ENCODE peak calls at places on chromosomes 16 and 17, in eight cellular contexts. M, O, C, V, Y, W, X and F are unnamed samples.

GRCh38 chr16:8845699-8846298 is 23.0 kb downstream of the CARHSP1 start:
- DNase-seq in M (peak), O (no peak), C (no peak), V (no peak), Y (no peak), W (no peak), X (no peak), F (no peak)

GRCh38 chr16:1902547-1903219 is 15.5 kb downstream of the HS3ST6 start:
- DNase-seq in M (peak), O (no peak), C (no peak), V (no peak), Y (no peak), W (no peak), X (no peak), F (no peak)

GRCh38 chr17:28725660-28726395 is at the start of gene TLCD1:
- DNase-seq in M (peak), O (peak), C (peak), V (peak), Y (peak), W (peak), X (peak), F (peak)

GRCh38 chr17:65850486-65850885 is 289.0 kb upstream of the AXIN2 start:
- DNase-seq in M (no peak), O (no peak), C (peak), V (peak), Y (no peak), W (no peak), X (no peak), F (no peak)

GRCh38 chr16:16127469-16128116 is 95.7 kb downstream of the ABCC6 start:
- DNase-seq in M (peak), O (peak), C (peak), V (peak), Y (peak), W (peak), X (peak), F (peak)

GRCh38 chr16:84423416-84423837 is 55.1 kb downstream of the ATP2C2 start:
- DNase-seq in M (peak), O (no peak), C (peak), V (peak), Y (peak), W (no peak), X (no peak), F (no peak)

GRCh38 chr17:37506678-37507077 is 17.0 kb downstream of the DUSP14 start:
- DNase-seq in M (peak), O (no peak), C (no peak), V (peak), Y (peak), W (peak), X (no peak), F (peak)

GRCh38 chr17:38870259-38871165 is 654 bp downstream of the LASP1 start:
- DNase-seq in M (peak), O (peak), C (peak), V (peak), Y (peak), W (peak), X (peak), F (peak)

GRCh38 chr17:80089762-80090161 is 11.6 kb upstream of the GAA start:
- DNase-seq in M (no peak), O (no peak), C (no peak), V (no peak), Y (no peak), W (no peak), X (no peak), F (no peak)

DNA sequence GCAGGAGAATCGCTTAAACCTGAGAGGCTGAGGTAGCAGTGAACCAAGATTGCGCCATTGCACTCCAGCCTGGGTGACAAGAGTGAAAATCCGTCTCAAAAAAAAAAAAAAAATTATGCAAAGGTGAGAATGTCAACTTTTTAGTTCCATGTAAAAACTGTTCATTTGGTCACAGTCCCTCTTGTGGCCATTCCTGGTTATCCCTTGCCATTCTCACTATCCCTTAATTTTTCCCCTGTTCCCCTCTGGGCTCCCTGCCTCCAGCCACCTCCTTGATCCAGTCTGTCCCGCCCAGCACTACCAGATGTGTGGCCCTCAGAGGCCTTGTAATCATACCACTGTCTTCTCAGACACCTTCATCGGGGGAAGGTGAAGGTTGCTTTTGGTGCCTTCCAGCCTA is 23.4 kb downstream of the DCAF7 start:
- DNase-seq in M (peak), O (no peak), C (no peak), V (no peak), Y (no peak), W (peak), X (no peak), F (no peak)
- TF ChIP-seq CTCF in M (peak), O (no peak), C (peak), V (peak), Y (peak), W (peak), X (no peak), F (peak)

GRCh38 chr17:77507116-77507885 is 366.5 kb downstream of the SEC14L1 start:
- DNase-seq in M (peak), O (peak), C (peak), V (no peak), Y (no peak), W (peak), X (no peak), F (no peak)
- TF ChIP-seq CTCF in M (no peak), O (no peak), C (no peak), V (no peak), Y (no peak), W (no peak), X (no peak), F (no peak)

GRCh38 chr16:50634947-50635346 is 46.2 kb downstream of the SNX20 start:
- DNase-seq in M (no peak), O (no peak), C (no peak), V (no peak), Y (no peak), W (no peak), X (no peak), F (no peak)
- TF ChIP-seq CTCF in M (no peak), O (no peak), C (no peak), V (no peak), Y (no peak), W (no peak), X (no peak), F (no peak)

DNA sequence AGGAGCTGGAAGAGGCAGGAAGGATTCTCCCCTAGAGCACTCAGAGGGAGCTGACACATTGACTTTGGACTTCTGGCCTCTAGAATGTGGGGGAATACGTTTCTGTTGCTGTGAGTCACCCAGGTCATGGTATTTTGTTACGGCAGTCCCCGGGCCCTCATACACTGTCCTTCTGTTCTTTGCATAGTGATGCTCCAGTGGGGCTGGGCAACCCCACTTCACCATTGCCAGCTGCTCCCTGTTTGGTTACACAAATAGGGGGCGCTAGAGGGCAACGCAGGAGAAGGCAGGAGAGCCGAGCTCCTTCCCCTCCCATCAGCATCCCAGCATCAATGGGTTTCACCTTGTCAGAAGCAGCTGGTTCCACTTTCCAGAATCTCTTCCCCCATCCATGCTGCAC is 257.7 kb upstream of the FOXF1 start:
- DNase-seq in M (peak), O (peak), C (peak), V (peak), Y (peak), W (peak), X (no peak), F (peak)
- TF ChIP-seq CTCF in M (peak), O (peak), C (peak), V (peak), Y (peak), W (peak), X (no peak), F (peak)

GRCh38 chr17:42159796-42160551 is 5.2 kb upstream of the RAB5C start:
- DNase-seq in M (no peak), O (no peak), C (no peak), V (no peak), Y (no peak), W (no peak), X (no peak), F (no peak)

GRCh38 chr17:42165751-42166150 is 11.0 kb upstream of the RAB5C start:
- DNase-seq in M (no peak), O (no peak), C (no peak), V (no peak), Y (no peak), W (no peak), X (no peak), F (no peak)

GRCh38 chr17:42166196-42166763 is 11.5 kb upstream of the RAB5C start:
- DNase-seq in M (no peak), O (no peak), C (no peak), V (no peak), Y (no peak), W (no peak), X (no peak), F (no peak)

GRCh38 chr17:42163696-42164407 is 9.1 kb upstream of the RAB5C start:
- DNase-seq in M (no peak), O (no peak), C (no peak), V (no peak), Y (no peak), W (no peak), X (no peak), F (no peak)

DNA sequence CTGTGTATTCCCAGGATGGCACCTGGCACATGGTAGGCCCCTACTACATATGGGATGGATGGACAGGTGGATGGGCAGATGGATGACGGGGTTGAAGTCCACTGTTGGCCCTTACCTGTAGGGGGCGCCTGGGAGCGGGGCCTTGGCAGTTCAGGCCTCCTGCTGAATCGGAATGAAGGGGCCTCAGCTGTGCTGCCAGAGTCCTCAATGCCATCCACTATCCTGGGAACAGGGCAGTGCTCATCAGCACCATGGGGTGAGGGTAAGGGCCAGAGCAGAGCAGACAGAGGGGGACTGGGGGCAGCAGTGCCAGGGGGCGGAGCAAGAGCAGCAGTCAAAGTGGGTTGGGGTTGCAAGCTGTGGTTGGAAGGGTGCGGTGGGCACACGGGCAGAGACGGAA is 8.3 kb upstream of the RAB5C start:
- DNase-seq in M (peak), O (peak), C (no peak), V (no peak), Y (no peak), W (peak), X (no peak), F (no peak)
- TF ChIP-seq CTCF in M (peak), O (no peak), C (peak), V (peak), Y (peak), W (peak), X (no peak), F (peak)

DNA sequence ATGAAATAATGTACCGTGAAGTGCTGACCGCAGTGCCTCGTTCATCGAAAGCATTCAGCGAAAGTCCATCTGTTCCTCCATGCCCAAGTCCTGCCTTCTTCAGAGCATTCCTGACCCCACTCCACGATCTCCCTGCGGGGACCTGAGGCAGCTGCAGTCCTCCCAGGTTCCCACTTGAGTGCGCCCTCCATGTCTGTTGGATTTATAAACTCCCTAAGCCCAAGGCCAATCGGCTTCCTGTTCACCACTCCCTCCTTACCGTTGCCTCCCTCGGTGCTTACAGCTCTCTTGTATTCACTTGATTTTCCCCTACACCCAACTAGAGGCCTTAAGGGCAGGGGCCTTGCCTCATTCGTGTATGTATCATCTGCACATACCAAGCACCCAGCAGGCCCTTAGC is 2.8 kb downstream of the RAD51D start:
- DNase-seq in M (no peak), O (no peak), C (peak), V (no peak), Y (no peak), W (no peak), X (no peak), F (no peak)
- TF ChIP-seq CTCF in M (no peak), O (no peak), C (no peak), V (no peak), Y (no peak), W (no peak), X (no peak), F (no peak)